ENCODE peak calls at places on chromosomes 6 and 20, in ten cellular contexts. Y is ACHN; W is NCI-H460; Z is IMR-90; D is activated T-cell treated with anti-CD3 and anti-CD28 coated beads, Interleukin-2, amount 50 U/mL, for 4 hours; R is CD8-positive, alpha-beta memory T cell; M is BJ; B is HFFc6; J is choroid plexus epithelial cell; I is fibroblast of pulmonary artery. G is an unnamed sample.

GRCh38 chr6:16130932-16131387 is 2.1 kb downstream of the MYLIP start:
- DNase-seq in Z (peak), M (no peak), I (peak), R (peak), D (no peak), J (peak), B (peak), Y (peak), W (peak), G (no peak)

GRCh38 chr6:31356216-31356945 is 598 bp downstream of the HLA-B start:
- DNase-seq in R (peak), B (no peak), J (peak), Y (peak), Z (peak), W (no peak), M (no peak), I (peak), D (no peak), G (no peak)

GRCh38 chr6:116265081-116265829 is 11.4 kb upstream of the TSPYL4 start:
- DNase-seq in Y (peak), M (no peak), D (no peak), B (peak), I (no peak), J (no peak), W (no peak), R (no peak), Z (peak), G (no peak)

GRCh38 chr6:17482711-17483110 is 89.3 kb downstream of the CAP2 start:
- DNase-seq in J (no peak), M (no peak), W (no peak), Z (no peak), Y (no peak), I (no peak), R (no peak), B (no peak), D (no peak), G (no peak)

GRCh38 chr6:83539678-83540077 is 27.3 kb downstream of the PRSS35 start:
- DNase-seq in J (no peak), W (no peak), D (no peak), R (no peak), M (no peak), B (no peak), Y (no peak), Z (no peak), I (no peak), G (no peak)

GRCh38 chr6:149840345-149841075 is 23.6 kb downstream of the LRP11 start:
- DNase-seq in Z (peak), R (peak), B (peak), D (peak), I (peak), W (no peak), J (peak), M (no peak), Y (peak), G (peak)

GRCh38 chr6:150685860-150686259 is 86.2 kb downstream of the PLEKHG1 start:
- DNase-seq in Y (peak), W (peak), J (peak), D (peak), B (no peak), I (peak), Z (peak), M (no peak), R (no peak), G (peak)

GRCh38 chr20:9256359-9256758 is 187.5 kb downstream of the PLCB4 start:
- DNase-seq in J (no peak), I (no peak), D (no peak), M (no peak), W (no peak), Z (no peak), Y (no peak), B (no peak), R (no peak), G (no peak)

GRCh38 chr20:8874437-8874836 is 194.4 kb upstream of the PLCB4 start:
- DNase-seq in D (no peak), J (no peak), Y (no peak), R (no peak), B (no peak), W (peak), M (no peak), I (peak), Z (no peak), G (no peak)

GRCh38 chr6:22497299-22497698 is 72.1 kb upstream of the HDGFL1 start:
- DNase-seq in Y (no peak), M (no peak), J (no peak), W (no peak), B (no peak), I (no peak), R (no peak), Z (no peak), D (no peak), G (no peak)

GRCh38 chr20:1526896-1527295 is 30.6 kb downstream of the SIRPD start:
- DNase-seq in D (no peak), R (no peak), Y (no peak), Z (peak), J (peak), B (no peak), M (no peak), I (peak), W (no peak), G (no peak)

G was measured in Panc1.